ENCODE peak calls at places on chromosomes 7 and 10, in nine cellular contexts. G, S, F, U, N, Y, B, I and O are unnamed samples.

GRCh38 chr10:47347303-47347675 is 874 bp upstream of the RBP3 start:
- DNase-seq in G (no peak), S (no peak), F (no peak), U (no peak), N (no peak), Y (no peak), B (no peak), I (no peak), O (no peak)

GRCh38 chr10:59625842-59626522 is 83.7 kb downstream of the SLC16A9 start:
- DNase-seq in G (peak; percentile 77), S (peak; percentile 75), F (peak; percentile 84), U (peak; percentile 53), N (peak; percentile 36), Y (no peak), B (peak; percentile 27), I (peak; percentile 21), O (peak; percentile 25)

GRCh38 chr10:116767235-116767634 is 24.9 kb upstream of the HSPA12A start:
- DNase-seq in G (no peak), S (peak; percentile 70), F (peak; percentile 42), U (no peak), N (no peak), Y (no peak), B (no peak), I (no peak), O (no peak)

GRCh38 chr7:47273974-47274766 is 307.7 kb downstream of the TNS3 start:
- DNase-seq in G (no peak), S (no peak), F (no peak), U (no peak), N (no peak), Y (no peak), B (no peak), I (no peak), O (no peak)

GRCh38 chr7:131883769-131884168 is 327.3 kb upstream of the PODXL start:
- DNase-seq in G (no peak), S (no peak), F (no peak), U (no peak), N (no peak), Y (no peak), B (no peak), I (no peak), O (no peak)

GRCh38 chr10:16626697-16627096 is 105.0 kb upstream of the C1QL3 start:
- DNase-seq in G (no peak), S (no peak), F (peak; percentile 9), U (no peak), N (no peak), Y (no peak), B (no peak), I (no peak), O (no peak)

GRCh38 chr10:71225291-71226058 is 13.1 kb downstream of the UNC5B start:
- DNase-seq in G (no peak), S (no peak), F (no peak), U (no peak), N (no peak), Y (no peak), B (peak; percentile 61), I (no peak), O (no peak)

GRCh38 chr10:133141144-133141962 is 18.7 kb upstream of the KNDC1 start:
- DNase-seq in G (no peak), S (no peak), F (no peak), U (no peak), N (no peak), Y (no peak), B (no peak), I (no peak), O (no peak)